ENCODE peak calls at places on chromosomes 2 and 18, in seven cellular contexts. W is vagina, C is transverse colon, Z is prostate gland, Y is HCT116, G is HepG2, D is breast epithelium. A is an unnamed sample.

GRCh38 chr2:96436961-96437360 is 68.2 kb downstream of the NEURL3 start:
- DNase-seq in W (no peak), C (no peak), Z (no peak), Y (no peak), G (no peak), D (no peak), A (no peak)

GRCh38 chr2:196427996-196428634 is 211.4 kb upstream of the CCDC150 start:
- DNase-seq in W (no peak), C (no peak), Z (no peak), Y (no peak), G (no peak), D (no peak), A (no peak)

GRCh38 chr2:227655454-227655853 is 11.2 kb upstream of the SCYGR5 start:
- DNase-seq in W (no peak), C (no peak), Z (no peak), Y (peak), G (peak), D (no peak), A (no peak)

GRCh38 chr2:53913721-53914120 is 54.0 kb upstream of the GPR75 start:
- DNase-seq in W (no peak), C (no peak), Z (no peak), Y (no peak), G (no peak), D (no peak), A (no peak)

GRCh38 chr2:7825591-7826312 is 856.1 kb upstream of the ID2 start:
- DNase-seq in W (no peak), C (no peak), Z (peak), Y (no peak), G (peak), D (no peak), A (no peak)

GRCh38 chr2:5690718-5691658 is 1.2 kb upstream of the SOX11 start:
- DNase-seq in W (no peak), C (no peak), Z (no peak), Y (no peak), G (no peak), D (no peak), A (no peak)

GRCh38 chr18:23964282-23965238 is 50.0 kb upstream of the TTC39C start:
- DNase-seq in W (no peak), C (peak), Z (no peak), Y (peak), G (no peak), D (no peak), A (no peak)

GRCh38 chr2:71612581-71613520 is 159.5 kb downstream of the DYSF start:
- DNase-seq in W (peak), C (no peak), Z (no peak), Y (no peak), G (no peak), D (peak), A (no peak)

GRCh38 chr2:122899614-122900013 is 1125.5 kb upstream of the CNTNAP5 start:
- DNase-seq in W (no peak), C (no peak), Z (no peak), Y (no peak), G (no peak), D (no peak), A (no peak)

GRCh38 chr2:234735829-234736228 is 216.0 kb upstream of the SH3BP4 start:
- DNase-seq in W (no peak), C (no peak), Z (no peak), Y (no peak), G (no peak), D (no peak), A (no peak)

GRCh38 chr2:104874230-104874629 is 20.3 kb downstream of the POU3F3 start:
- DNase-seq in W (no peak), C (no peak), Z (no peak), Y (no peak), G (no peak), D (no peak), A (peak)

GRCh38 chr2:20012282-20013060 is at the start of gene MATN3:
- DNase-seq in W (no peak), C (peak), Z (no peak), Y (no peak), G (peak), D (peak), A (peak)

GRCh38 chr2:2805263-2805662 is 474.2 kb upstream of the MYT1L start:
- DNase-seq in W (no peak), C (no peak), Z (no peak), Y (no peak), G (no peak), D (no peak), A (no peak)

GRCh38 chr18:56445422-56445821 is 193.0 kb downstream of the TXNL1 start:
- DNase-seq in W (no peak), C (no peak), Z (no peak), Y (no peak), G (no peak), D (no peak), A (no peak)

GRCh38 chr2:54012538-54013141 is 41.8 kb upstream of the PSME4 start:
- DNase-seq in W (no peak), C (no peak), Z (no peak), Y (no peak), G (no peak), D (no peak), A (no peak)

GRCh38 chr2:112920923-112921532 is 10.1 kb downstream of the IL37 start:
- DNase-seq in W (no peak), C (no peak), Z (no peak), Y (peak), G (no peak), D (no peak), A (no peak)

GRCh38 chr2:230590333-230590732 is 122.3 kb upstream of the CAB39 start:
- DNase-seq in W (no peak), C (no peak), Z (no peak), Y (no peak), G (no peak), D (no peak), A (no peak)

GRCh38 chr18:41681138-41681881 is 273.7 kb upstream of the PIK3C3 start:
- DNase-seq in W (no peak), C (no peak), Z (no peak), Y (no peak), G (no peak), D (no peak), A (no peak)

GRCh38 chr2:112092286-112093041 is 37.4 kb downstream of the TMEM87B start:
- DNase-seq in W (no peak), C (no peak), Z (no peak), Y (no peak), G (no peak), D (no peak), A (no peak)

GRCh38 chr2:223549215-223549614 is 52.9 kb downstream of the SCG2 start:
- DNase-seq in W (no peak), C (no peak), Z (no peak), Y (peak), G (peak), D (no peak), A (no peak)

GRCh38 chr2:12774381-12774780 is 57.6 kb downstream of the TRIB2 start:
- DNase-seq in W (no peak), C (no peak), Z (no peak), Y (no peak), G (no peak), D (no peak), A (no peak)

GRCh38 chr18:26637324-26637723 is 89.0 kb upstream of the KCTD1 start:
- DNase-seq in W (no peak), C (no peak), Z (no peak), Y (no peak), G (no peak), D (no peak), A (no peak)

GRCh38 chr18:30211112-30211511 is 831.4 kb downstream of the DSC3 start:
- DNase-seq in W (no peak), C (no peak), Z (no peak), Y (no peak), G (no peak), D (no peak), A (no peak)

GRCh38 chr18:7754725-7755181 is 187.6 kb downstream of the PTPRM start:
- DNase-seq in W (no peak), C (no peak), Z (peak), Y (no peak), G (peak), D (no peak), A (no peak)
- TF ChIP-seq POLR2A in W (no peak), C (no peak), Z (no peak), Y (no peak), G (peak), D (no peak), A (no peak)

GRCh38 chr18:76565238-76566173 is 70.5 kb upstream of the ZNF516 start:
- DNase-seq in W (no peak), C (peak), Z (peak), Y (no peak), G (peak), D (peak), A (peak)
- TF ChIP-seq POLR2AphosphoS5 in W (peak), C (peak), Z (peak), Y (no peak), G (no peak), D (peak), A (peak)

GRCh38 chr2:29115797-29116781 is 874 bp downstream of the CLIP4 start:
- DNase-seq in W (no peak), C (peak), Z (peak), Y (no peak), G (no peak), D (no peak), A (peak)
- TF ChIP-seq POLR2A in W (no peak), C (peak), Z (peak), Y (no peak), G (no peak), D (peak), A (no peak)

GRCh38 chr2:241148891-241149674 is at the start of gene PASK:
- DNase-seq in W (peak), C (peak), Z (peak), Y (peak), G (peak), D (peak), A (peak)
- TF ChIP-seq POLR2AphosphoS5 in W (no peak), C (no peak), Z (peak), Y (peak), G (peak), D (no peak), A (peak)

DNA sequence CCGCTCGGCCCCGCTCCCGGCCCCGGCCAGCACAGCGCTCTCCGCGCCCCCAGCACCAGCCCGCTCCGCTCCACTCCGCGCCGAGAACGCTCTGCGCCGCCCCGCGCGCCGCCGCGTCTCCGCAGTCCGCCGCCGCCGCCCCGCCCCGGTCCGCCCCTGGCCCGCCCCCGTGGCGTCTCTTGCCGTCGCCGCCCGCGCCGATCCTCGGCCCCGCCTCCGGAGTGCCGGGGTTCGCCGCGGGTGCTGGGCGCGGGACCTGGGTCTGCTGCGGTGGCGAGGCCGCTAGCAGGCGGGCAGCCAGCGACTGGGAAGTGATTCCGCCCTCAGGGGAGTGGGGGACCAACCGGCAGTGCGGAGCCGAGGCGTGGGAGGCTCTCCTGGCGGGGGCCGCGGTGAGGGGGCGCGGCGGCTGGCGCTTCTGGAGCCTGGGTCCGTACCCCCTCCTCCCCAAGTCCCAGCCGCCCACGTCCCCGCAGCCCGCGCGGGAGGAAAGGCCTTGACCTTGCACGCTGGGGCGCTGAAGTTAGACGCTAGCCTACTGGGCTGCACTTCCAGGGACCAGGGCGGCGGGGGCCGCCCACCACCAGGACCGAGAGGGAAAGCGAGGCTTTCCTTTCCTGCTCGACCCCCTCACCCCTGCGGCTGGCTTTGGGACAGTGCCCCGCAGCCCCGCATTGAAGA is at the start of gene HS6ST1:
- DNase-seq in W (peak), C (peak), Z (peak), Y (peak), G (peak), D (peak), A (peak)
- TF ChIP-seq POLR2A in W (no peak), C (no peak), Z (peak), Y (peak), G (no peak), D (no peak), A (peak)

GRCh38 chr2:241132549-241133435 is 16.5 kb downstream of the PASK start:
- DNase-seq in W (no peak), C (no peak), Z (no peak), Y (no peak), G (no peak), D (no peak), A (no peak)
- TF ChIP-seq POLR2AphosphoS5 in W (no peak), C (no peak), Z (no peak), Y (no peak), G (no peak), D (no peak), A (no peak)

DNA sequence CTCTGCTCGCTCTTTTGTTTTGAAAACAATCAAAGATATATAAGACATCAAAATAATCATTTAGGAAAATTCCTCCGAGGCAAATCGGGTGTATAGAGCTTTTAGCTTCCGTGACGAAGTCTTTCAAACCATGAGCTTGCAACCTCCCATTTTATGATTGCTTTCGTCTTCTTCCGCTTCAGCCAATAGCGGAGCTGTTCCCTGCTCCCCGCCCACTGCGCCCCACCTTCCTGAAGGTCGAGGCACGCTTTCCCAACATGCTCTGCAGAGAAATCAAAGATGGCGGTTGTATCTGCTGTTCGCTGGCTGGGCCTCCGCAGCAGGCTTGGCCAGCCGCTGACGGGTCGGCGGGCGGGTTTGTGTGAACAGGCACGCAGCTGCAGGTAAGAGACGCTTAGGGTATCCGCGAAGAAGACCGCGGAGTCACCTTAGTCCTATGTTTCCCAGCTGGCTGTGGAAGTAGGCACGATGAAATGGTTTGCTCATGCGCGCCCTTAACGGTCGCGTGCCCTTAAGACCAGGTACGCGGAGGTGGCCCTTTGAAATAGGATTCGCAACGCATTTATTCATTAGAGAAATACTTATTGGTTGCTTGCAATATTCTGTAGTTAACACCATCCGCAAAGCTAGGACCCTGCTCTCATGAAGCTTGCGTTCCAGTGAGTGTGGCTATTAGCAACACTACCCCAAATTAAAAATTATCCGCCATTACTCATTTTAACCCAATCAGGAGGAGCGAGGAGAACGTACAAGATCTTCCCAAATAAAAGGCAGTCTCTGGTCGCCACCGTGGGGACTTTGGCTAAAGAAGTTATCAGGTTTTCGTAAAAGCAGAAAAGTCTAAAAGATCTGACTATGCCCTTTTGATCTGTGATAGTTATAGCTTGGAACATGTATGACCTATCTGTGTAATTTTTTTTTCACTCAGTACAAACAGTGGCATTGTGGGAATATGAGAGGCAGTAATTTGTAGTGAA is at the start of gene PTCD3:
- DNase-seq in W (peak), C (peak), Z (peak), Y (peak), G (peak), D (peak), A (peak)
- TF ChIP-seq POLR2A in W (no peak), C (peak), Z (peak), Y (peak), G (peak), D (no peak), A (no peak)

A was measured in spleen.